ENCODE peak calls at places on chromosomes 6 and 20, in eight cellular contexts. B, M, F, T, W, Y, P and Q are unnamed samples.

GRCh38 chr20:35575958-35576357 is 34.1 kb downstream of the ERGIC3 start:
- DNase-seq in B (no peak), M (no peak), F (peak), T (no peak), W (no peak), Y (no peak), P (no peak), Q (no peak)

GRCh38 chr6:10633216-10633615 is 61.2 kb downstream of the C6orf52 start:
- DNase-seq in B (peak), M (peak), F (peak), T (peak), W (no peak), Y (peak), P (no peak), Q (peak)

GRCh38 chr6:63584125-63584514 is 11.8 kb downstream of the LOC128125822 start:
- DNase-seq in B (no peak), M (no peak), F (no peak), T (no peak), W (no peak), Y (no peak), P (no peak), Q (no peak)

GRCh38 chr20:56411759-56412472 is at the start of gene CASS4:
- DNase-seq in B (no peak), M (no peak), F (peak), T (peak), W (peak), Y (no peak), P (no peak), Q (peak)

GRCh38 chr6:66149132-66149531 is 442.1 kb upstream of the EYS start:
- DNase-seq in B (no peak), M (no peak), F (no peak), T (no peak), W (no peak), Y (no peak), P (no peak), Q (no peak)

GRCh38 chr6:43927525-43928210 is 157.7 kb downstream of the VEGFA start:
- DNase-seq in B (no peak), M (no peak), F (no peak), T (peak), W (no peak), Y (no peak), P (no peak), Q (peak)

GRCh38 chr6:26240981-26241770 is 123.8 kb upstream of the BTN3A2 start:
- DNase-seq in B (no peak), M (no peak), F (no peak), T (peak), W (no peak), Y (no peak), P (no peak), Q (peak)

GRCh38 chr20:23244916-23245552 is 105.6 kb upstream of the NXT1 start:
- DNase-seq in B (no peak), M (no peak), F (no peak), T (no peak), W (no peak), Y (no peak), P (peak), Q (no peak)

GRCh38 chr20:40251284-40251932 is 437.6 kb downstream of the MAFB start:
- DNase-seq in B (peak), M (peak), F (peak), T (peak), W (no peak), Y (no peak), P (peak), Q (peak)

GRCh38 chr6:43070028-43070632 is 6.0 kb upstream of the PTK7 start:
- DNase-seq in B (peak), M (peak), F (peak), T (peak), W (peak), Y (no peak), P (no peak), Q (peak)

GRCh38 chr6:155303361-155303870 is 10.9 kb downstream of the TFB1M start:
- DNase-seq in B (no peak), M (no peak), F (no peak), T (no peak), W (no peak), Y (no peak), P (no peak), Q (no peak)

GRCh38 chr6:42193491-42193894 is 1.3 kb downstream of the GUCA1B start:
- DNase-seq in B (no peak), M (no peak), F (no peak), T (no peak), W (peak), Y (no peak), P (no peak), Q (no peak)

GRCh38 chr20:61271273-61272221 is 19.5 kb downstream of the CDH4 start:
- DNase-seq in B (no peak), M (no peak), F (no peak), T (no peak), W (no peak), Y (no peak), P (no peak), Q (no peak)

GRCh38 chr20:3686867-3687321 is 5.1 kb upstream of the ADAM33 start:
- DNase-seq in B (no peak), M (no peak), F (no peak), T (no peak), W (no peak), Y (no peak), P (no peak), Q (no peak)

DNA sequence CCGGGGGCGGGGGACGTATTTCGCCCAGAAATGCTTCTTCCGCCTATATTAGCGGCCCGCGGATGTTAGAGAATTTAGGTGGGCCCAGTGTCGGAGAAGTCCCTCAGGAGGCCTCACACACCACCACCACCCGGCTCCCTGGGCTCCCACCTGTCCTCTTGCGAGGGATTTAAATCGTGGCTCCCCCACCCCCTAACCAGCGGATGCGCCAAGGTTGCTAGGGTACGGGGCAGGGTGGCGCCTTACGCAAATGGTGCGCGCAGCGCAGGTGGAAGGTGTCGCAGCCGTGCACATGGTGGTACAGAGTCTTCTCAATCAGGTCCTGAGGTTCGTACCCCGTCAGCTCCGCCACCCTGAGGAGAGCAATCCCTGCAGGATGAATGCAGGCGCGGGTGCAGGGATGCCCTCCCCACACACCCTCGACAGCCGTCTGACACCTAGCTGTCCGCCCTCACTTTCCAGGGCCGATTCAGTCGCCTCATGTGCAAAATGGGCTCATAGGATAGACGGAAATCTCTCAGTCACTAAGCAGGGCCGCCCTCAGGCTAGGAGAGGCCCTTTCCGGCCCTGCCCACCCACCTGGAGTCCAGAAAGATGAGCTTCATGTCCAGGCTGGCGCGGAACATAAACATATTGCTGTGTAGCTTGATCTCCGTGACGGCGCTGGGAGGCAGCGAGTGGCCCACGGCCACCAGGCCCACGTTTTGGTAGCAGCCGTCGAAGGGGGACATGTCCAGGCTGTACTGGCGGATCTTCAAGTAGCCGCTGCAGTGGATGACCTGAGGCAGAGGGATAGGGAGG is 16.6 kb downstream of the SIM1 start:
- DNase-seq in B (no peak), M (no peak), F (no peak), T (no peak), W (no peak), Y (no peak), P (peak), Q (no peak)
- TF ChIP-seq MAX in B (no peak), M (no peak), F (no peak), T (no peak), W (no peak), Y (no peak), P (peak), Q (no peak)

GRCh38 chr6:14040042-14040441 is 77.5 kb upstream of the CD83 start:
- DNase-seq in B (no peak), M (no peak), F (peak), T (no peak), W (peak), Y (no peak), P (no peak), Q (no peak)
- TF ChIP-seq CTCF in B (no peak), M (no peak), F (no peak), T (no peak), W (peak), Y (no peak), P (peak), Q (no peak)

GRCh38 chr6:126764104-126764503 is 354.4 kb upstream of the RSPO3 start:
- DNase-seq in B (no peak), M (no peak), F (no peak), T (no peak), W (no peak), Y (no peak), P (no peak), Q (no peak)

GRCh38 chr6:126761854-126762253 is 356.6 kb upstream of the RSPO3 start:
- DNase-seq in B (no peak), M (no peak), F (no peak), T (no peak), W (no peak), Y (no peak), P (no peak), Q (no peak)

GRCh38 chr6:126764696-126765095 is 353.8 kb upstream of the RSPO3 start:
- DNase-seq in B (no peak), M (no peak), F (no peak), T (no peak), W (no peak), Y (no peak), P (no peak), Q (no peak)

GRCh38 chr6:126767741-126768140 is 350.7 kb upstream of the RSPO3 start:
- DNase-seq in B (no peak), M (no peak), F (no peak), T (no peak), W (no peak), Y (no peak), P (no peak), Q (no peak)

DNA sequence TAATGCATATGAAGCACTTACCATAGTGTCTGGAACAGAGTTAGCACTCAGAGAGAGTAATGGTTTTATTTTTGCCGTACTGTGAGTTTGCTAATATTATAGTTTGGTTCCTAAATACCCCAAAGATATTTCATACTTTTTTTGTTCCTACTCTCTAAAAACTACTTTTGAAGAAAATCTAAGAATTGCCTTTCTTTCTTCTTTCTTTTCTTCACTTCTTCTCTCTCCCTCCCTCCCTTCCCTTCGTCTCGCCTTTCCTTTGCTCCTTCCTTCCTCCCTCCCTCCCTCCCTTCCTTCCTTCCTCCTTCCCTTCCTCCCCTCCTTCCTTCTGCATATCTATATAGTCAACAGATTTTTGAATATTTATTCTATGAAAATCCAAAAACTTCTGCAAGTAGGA is 351.7 kb upstream of the RSPO3 start:
- DNase-seq in B (no peak), M (no peak), F (no peak), T (no peak), W (no peak), Y (no peak), P (no peak), Q (no peak)
- TF ChIP-seq POLR2A in B (no peak), M (no peak), F (no peak), T (no peak), W (no peak), Y (no peak), P (no peak), Q (no peak)

GRCh38 chr6:7727951-7728854 is 2.3 kb downstream of the BMP6 start:
- DNase-seq in B (peak), M (no peak), F (no peak), T (no peak), W (no peak), Y (no peak), P (peak), Q (peak)
- TF ChIP-seq MAX in B (no peak), M (no peak), F (no peak), T (no peak), W (no peak), Y (no peak), P (no peak), Q (no peak)

GRCh38 chr6:135850882-135851281 is 619 bp upstream of the PDE7B start:
- DNase-seq in B (peak), M (no peak), F (no peak), T (no peak), W (no peak), Y (no peak), P (no peak), Q (no peak)
- TF ChIP-seq CTCF in B (no peak), M (no peak), F (no peak), T (no peak), W (no peak), Y (no peak), P (no peak), Q (no peak)